ENCODE peak calls at places on chromosomes 16 and 17, in seven cellular contexts. G is transverse colon, V is adrenal gland, S is A549, E is heart left ventricle, I is tibial nerve, C is ovary. W is an unnamed sample.

GRCh38 chr16:19382084-19382801 is 35.4 kb upstream of the TMC5 start:
- DNase-seq in G (no peak), C (no peak), I (no peak), E (no peak), S (no peak), V (no peak), W (no peak)

GRCh38 chr16:86507173-86508027 is 2.9 kb upstream of the FOXF1 start:
- DNase-seq in I (no peak), C (no peak), G (no peak), E (peak; percentile 26), S (no peak), V (no peak), W (no peak)

GRCh38 chr17:9228408-9229159 is 207.3 kb downstream of the NTN1 start:
- DNase-seq in S (no peak), G (no peak), C (no peak), V (no peak), E (no peak), I (no peak), W (no peak)

GRCh38 chr16:49638696-49639629 is 216.9 kb downstream of the ZNF423 start:
- DNase-seq in E (peak; percentile 78), C (no peak), G (no peak), V (peak; percentile 30), S (no peak), I (no peak), W (no peak)

GRCh38 chr17:79513805-79514535 is 96.9 kb downstream of the RBFOX3 start:
- DNase-seq in V (no peak), E (no peak), S (peak; percentile 34), I (no peak), C (no peak), G (no peak), W (no peak)

GRCh38 chr16:82506734-82507133 is 120.0 kb upstream of the CDH13 start:
- DNase-seq in E (no peak), C (no peak), G (no peak), S (no peak), I (no peak), V (no peak), W (no peak)

GRCh38 chr16:26015776-26016175 is 324.0 kb downstream of the HS3ST4 start:
- DNase-seq in E (no peak), C (no peak), S (no peak), G (no peak), I (no peak), V (no peak), W (no peak)

GRCh38 chr16:15457390-15457789 is 23.0 kb downstream of the BMERB1 start:
- DNase-seq in E (no peak), G (no peak), I (no peak), V (no peak), C (no peak), S (no peak), W (no peak)

GRCh38 chr17:58306131-58306951 is 22.3 kb downstream of the TSPOAP1 start:
- DNase-seq in C (no peak), E (no peak), G (no peak), S (no peak), V (peak; percentile 2), I (no peak), W (no peak)

GRCh38 chr16:78065344-78065743 is 34.1 kb upstream of the WWOX start:
- DNase-seq in G (no peak), V (no peak), E (no peak), C (no peak), S (no peak), I (no peak), W (no peak)

GRCh38 chr17:1058423-1059130 is 61.6 kb downstream of the TIMM22 start:
- DNase-seq in S (peak; percentile 76), G (peak; percentile 65), C (no peak), I (no peak), E (peak; percentile 87), V (peak; percentile 63), W (peak; percentile 48)

GRCh38 chr16:67663151-67663876 is 2.6 kb downstream of the PARD6A start:
- DNase-seq in V (no peak), I (no peak), E (no peak), S (peak; percentile 31), C (no peak), G (no peak), W (peak; percentile 41)

GRCh38 chr17:21228111-21228510 is 14.2 kb upstream of the TMEM11 start:
- DNase-seq in C (no peak), I (no peak), V (no peak), G (no peak), S (no peak), E (peak; percentile 58), W (no peak)

GRCh38 chr16:11329080-11329491 is 16.2 kb upstream of the RMI2 start:
- DNase-seq in V (no peak), E (no peak), G (no peak), C (no peak), I (no peak), S (no peak), W (no peak)

GRCh38 chr17:43416998-43417891 is 18.5 kb downstream of the ARL4D start:
- DNase-seq in S (peak; percentile 40), I (peak; percentile 66), V (peak; percentile 49), E (peak; percentile 74), G (peak; percentile 76), C (peak; percentile 58), W (no peak)

GRCh38 chr17:41835800-41836549 is at the start of gene NT5C3B:
- DNase-seq in G (peak; percentile 66), I (peak; percentile 18), C (peak; percentile 69), V (peak; percentile 38), E (peak; percentile 83), S (peak; percentile 60), W (no peak)

GRCh38 chr17:82789806-82790205 is 37.9 kb downstream of the TBCD start:
- DNase-seq in S (no peak), C (no peak), E (no peak), G (no peak), V (no peak), I (no peak), W (no peak)

DNA sequence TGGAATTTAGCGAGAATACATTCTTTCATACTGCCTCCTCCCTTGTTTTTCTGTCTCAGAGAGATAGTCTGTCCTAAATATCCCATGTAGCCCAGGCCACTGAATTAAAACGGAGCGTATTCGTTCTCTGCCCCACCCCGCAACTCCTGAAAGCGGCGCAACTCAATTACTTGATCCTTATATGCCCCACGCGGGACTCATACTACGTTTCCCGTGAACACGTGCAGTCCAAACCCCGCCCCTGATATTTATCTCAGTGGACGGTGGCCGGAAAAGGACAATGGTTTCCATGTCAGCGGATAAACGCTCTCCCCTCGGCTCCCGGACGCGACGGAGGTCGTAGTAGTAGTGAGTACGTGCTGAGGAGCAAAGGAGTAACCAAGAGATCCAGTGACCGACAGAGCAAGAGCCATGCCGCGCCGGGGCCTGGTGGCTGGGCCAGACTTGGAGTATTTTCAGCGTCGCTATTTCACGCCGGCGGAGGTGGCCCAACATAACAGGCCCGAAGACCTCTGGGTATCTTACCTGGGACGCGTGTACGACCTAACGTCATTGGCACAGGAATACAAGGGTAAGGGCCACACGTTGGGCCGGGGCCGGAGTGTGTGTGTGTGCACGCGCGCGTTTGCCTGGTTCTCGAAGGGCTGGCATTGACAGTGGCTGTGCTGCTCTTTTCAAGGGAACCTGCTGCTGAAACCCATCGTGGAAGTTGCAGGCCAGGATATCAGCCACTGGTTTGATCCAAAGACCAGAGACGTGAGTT is at the start of gene CYB5D1:
- DNase-seq in C (peak; percentile 93), S (peak; percentile 98), G (peak; percentile 93), V (peak; percentile 94), E (peak; percentile 89), I (peak; percentile 84), W (peak; percentile 96)
- TF ChIP-seq POLR2A in C (peak; percentile 63), S (peak; percentile 42), G (peak; percentile 64), V (peak; percentile 68), E (no peak), I (peak; percentile 52), W (peak; percentile 85)

DNA sequence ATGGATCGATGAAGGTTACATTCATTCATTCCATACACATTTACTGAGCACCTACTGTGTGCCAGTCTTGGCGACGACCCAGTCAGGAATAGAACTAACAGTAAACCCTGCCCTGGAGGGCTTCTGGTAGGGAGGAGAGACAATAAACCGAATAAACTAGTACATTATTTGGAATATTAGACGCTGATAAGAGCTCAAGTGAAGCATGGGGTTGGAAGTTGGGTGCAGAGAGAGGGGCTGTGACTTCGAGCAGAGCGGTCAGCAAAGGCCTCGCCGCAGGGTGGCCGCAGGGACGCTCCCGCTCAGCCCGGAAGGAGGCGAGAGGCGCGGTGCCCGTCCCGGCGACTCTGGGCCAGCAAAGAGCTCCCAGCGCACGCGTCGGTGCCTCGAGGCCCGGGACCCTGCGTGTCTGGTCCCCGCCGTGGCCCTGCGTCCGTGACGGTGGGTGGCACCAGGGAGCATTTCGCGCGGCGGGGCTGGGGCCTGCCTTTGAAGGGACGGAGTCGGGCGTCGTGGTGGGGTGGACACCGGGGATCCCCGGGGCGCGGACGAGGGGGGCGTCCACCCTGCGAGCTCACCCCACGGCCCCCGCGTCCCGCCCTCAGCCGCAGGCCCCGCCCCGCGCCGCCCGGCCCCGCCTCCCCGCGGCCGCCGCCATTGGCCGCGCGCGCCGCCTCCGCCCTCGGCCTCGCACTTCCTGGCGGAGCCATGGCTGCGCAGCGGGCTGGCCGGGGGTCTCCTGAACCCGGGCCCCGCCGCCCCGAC is at the start of gene KLHL36:
- DNase-seq in I (peak; percentile 30), S (peak; percentile 46), E (peak; percentile 85), G (peak; percentile 63), C (peak; percentile 62), V (peak; percentile 41), W (peak; percentile 73)
- TF ChIP-seq POLR2A in I (peak; percentile 63), S (no peak), E (no peak), G (no peak), C (no peak), V (no peak), W (no peak)

DNA sequence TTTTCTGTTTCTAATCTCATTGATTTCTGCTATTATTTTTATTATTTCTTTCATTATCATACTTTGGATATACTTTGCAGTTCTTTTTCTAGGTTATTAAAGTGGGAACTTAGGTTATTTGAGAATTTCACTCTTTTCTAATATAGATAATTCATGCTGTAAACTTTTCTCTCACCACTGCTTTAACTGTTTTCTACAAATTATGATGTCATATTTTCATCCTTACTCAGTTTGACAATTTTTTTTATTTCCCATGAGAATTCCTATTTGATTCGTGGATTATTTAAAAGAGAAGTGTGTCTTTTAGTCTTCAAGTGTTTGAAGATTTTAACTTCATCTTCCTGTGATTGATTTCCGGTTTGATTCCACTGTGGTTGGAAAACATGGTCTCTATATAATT is 336.8 kb upstream of the SALL1 start:
- DNase-seq in E (no peak), G (no peak), V (no peak), C (no peak), I (no peak), S (no peak), W (no peak)
- TF ChIP-seq POLR2A in E (no peak), G (no peak), V (no peak), C (no peak), I (no peak), S (no peak), W (no peak)

DNA sequence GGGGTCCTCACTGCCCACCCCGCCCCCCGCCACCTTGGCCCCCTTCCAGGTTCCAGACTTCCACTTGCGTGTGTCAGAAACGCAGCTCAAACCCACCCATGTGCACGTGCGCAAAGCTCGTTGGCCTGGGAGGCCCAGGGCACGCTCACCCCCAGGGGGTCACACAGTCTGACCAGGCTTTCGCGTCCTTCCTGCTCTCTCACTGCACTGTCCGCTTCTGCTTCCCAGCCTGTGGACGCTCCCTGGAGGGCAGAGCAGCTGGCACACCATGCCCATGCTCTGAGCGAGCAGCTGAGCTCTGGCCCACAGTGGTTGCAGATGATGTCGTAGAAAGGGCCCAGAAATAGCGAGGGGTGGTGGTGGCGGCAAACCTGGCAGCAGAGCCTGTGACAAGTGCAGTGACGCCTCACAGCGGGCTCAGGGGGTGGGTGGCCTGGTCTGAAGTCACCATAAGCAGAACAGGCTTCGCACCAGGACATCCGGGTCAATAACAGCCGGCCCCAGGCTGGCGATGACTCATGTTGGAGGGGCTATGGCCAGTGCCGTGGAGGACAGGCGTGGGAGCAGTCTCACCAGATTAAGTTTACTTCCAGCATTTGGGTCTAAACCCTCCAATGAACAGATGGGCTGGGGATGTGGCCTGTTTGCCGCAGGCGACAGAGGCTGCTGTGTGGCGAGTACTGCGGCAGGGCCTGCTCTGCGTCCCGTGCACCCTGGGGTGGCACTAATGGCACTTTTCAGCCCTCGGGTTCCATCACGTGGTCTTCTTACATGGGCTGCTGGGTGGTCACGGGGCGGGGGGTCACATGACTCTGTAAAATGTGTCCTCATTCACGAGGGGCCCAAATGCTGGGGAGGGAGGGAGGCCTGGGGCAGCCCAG is 49.0 kb downstream of the NT5M start:
- DNase-seq in I (no peak), S (no peak), E (peak; percentile 83), C (no peak), G (no peak), V (peak; percentile 32), W (no peak)
- TF ChIP-seq POLR2A in I (no peak), S (no peak), E (no peak), C (no peak), G (no peak), V (no peak), W (no peak)